ENCODE peak calls at places on chromosome 3, in five cellular contexts. One of them, this sample, is unnamed.

GRCh38 chr3:19749448-19750017 is 184.5 kb downstream of the EFHB start:
- DNase-seq in stimulated activated CD4-positive, alpha-beta T cell treated with anti-CD3 and anti-CD28 coated beads, Interleukin-15, amount 100 ng/mL, for 24 hours: no peak
- DNase-seq in left ventricle myocardium inferior: no peak
- DNase-seq in CD8-positive, alpha-beta T cell: no peak
- DNase-seq in HT-29: no peak
- DNase-seq in this sample: no peak

GRCh38 chr3:177228601-177229190 is 31.4 kb upstream of the TBL1XR1 start:
- DNase-seq in stimulated activated CD4-positive, alpha-beta T cell treated with anti-CD3 and anti-CD28 coated beads, Interleukin-15, amount 100 ng/mL, for 24 hours: no peak
- DNase-seq in left ventricle myocardium inferior: no peak
- DNase-seq in CD8-positive, alpha-beta T cell: no peak
- DNase-seq in HT-29: no peak
- DNase-seq in this sample: no peak

GRCh38 chr3:72960812-72961518 is 35.6 kb upstream of the PPP4R2 start:
- DNase-seq in stimulated activated CD4-positive, alpha-beta T cell treated with anti-CD3 and anti-CD28 coated beads, Interleukin-15, amount 100 ng/mL, for 24 hours: peak
- DNase-seq in left ventricle myocardium inferior: peak
- DNase-seq in CD8-positive, alpha-beta T cell: no peak
- DNase-seq in HT-29: peak
- DNase-seq in this sample: no peak

GRCh38 chr3:27105904-27106303 is 263.3 kb downstream of the NEK10 start:
- DNase-seq in stimulated activated CD4-positive, alpha-beta T cell treated with anti-CD3 and anti-CD28 coated beads, Interleukin-15, amount 100 ng/mL, for 24 hours: no peak
- DNase-seq in left ventricle myocardium inferior: no peak
- DNase-seq in CD8-positive, alpha-beta T cell: no peak
- DNase-seq in HT-29: no peak
- DNase-seq in this sample: no peak

GRCh38 chr3:154782151-154782550 is 298.0 kb upstream of the MME start:
- DNase-seq in stimulated activated CD4-positive, alpha-beta T cell treated with anti-CD3 and anti-CD28 coated beads, Interleukin-15, amount 100 ng/mL, for 24 hours: no peak
- DNase-seq in left ventricle myocardium inferior: no peak
- DNase-seq in CD8-positive, alpha-beta T cell: no peak
- DNase-seq in HT-29: no peak
- DNase-seq in this sample: no peak

GRCh38 chr3:65922441-65922840 is 116.3 kb downstream of the MAGI1 start:
- DNase-seq in stimulated activated CD4-positive, alpha-beta T cell treated with anti-CD3 and anti-CD28 coated beads, Interleukin-15, amount 100 ng/mL, for 24 hours: no peak
- DNase-seq in left ventricle myocardium inferior: no peak
- DNase-seq in CD8-positive, alpha-beta T cell: no peak
- DNase-seq in HT-29: no peak
- DNase-seq in this sample: no peak

GRCh38 chr3:44237665-44238064 is 4.0 kb upstream of the TOPAZ1 start:
- DNase-seq in stimulated activated CD4-positive, alpha-beta T cell treated with anti-CD3 and anti-CD28 coated beads, Interleukin-15, amount 100 ng/mL, for 24 hours: no peak
- DNase-seq in left ventricle myocardium inferior: no peak
- DNase-seq in CD8-positive, alpha-beta T cell: no peak
- DNase-seq in HT-29: no peak
- DNase-seq in this sample: no peak

GRCh38 chr3:178685591-178685906 is 149.3 kb downstream of the KCNMB2 start:
- DNase-seq in stimulated activated CD4-positive, alpha-beta T cell treated with anti-CD3 and anti-CD28 coated beads, Interleukin-15, amount 100 ng/mL, for 24 hours: no peak
- DNase-seq in left ventricle myocardium inferior: no peak
- DNase-seq in CD8-positive, alpha-beta T cell: no peak
- DNase-seq in HT-29: no peak
- DNase-seq in this sample: no peak

GRCh38 chr3:44885618-44886017 is 11.2 kb downstream of the TGM4 start:
- DNase-seq in stimulated activated CD4-positive, alpha-beta T cell treated with anti-CD3 and anti-CD28 coated beads, Interleukin-15, amount 100 ng/mL, for 24 hours: no peak
- DNase-seq in left ventricle myocardium inferior: no peak
- DNase-seq in CD8-positive, alpha-beta T cell: no peak
- DNase-seq in HT-29: peak
- DNase-seq in this sample: no peak

GRCh38 chr3:195009607-195010006 is 261.4 kb downstream of the XXYLT1 start:
- DNase-seq in stimulated activated CD4-positive, alpha-beta T cell treated with anti-CD3 and anti-CD28 coated beads, Interleukin-15, amount 100 ng/mL, for 24 hours: no peak
- DNase-seq in left ventricle myocardium inferior: no peak
- DNase-seq in CD8-positive, alpha-beta T cell: no peak
- DNase-seq in HT-29: no peak
- DNase-seq in this sample: no peak

GRCh38 chr3:181941250-181941649 is 229.5 kb downstream of the SOX2 start:
- DNase-seq in stimulated activated CD4-positive, alpha-beta T cell treated with anti-CD3 and anti-CD28 coated beads, Interleukin-15, amount 100 ng/mL, for 24 hours: no peak
- DNase-seq in left ventricle myocardium inferior: no peak
- DNase-seq in CD8-positive, alpha-beta T cell: no peak
- DNase-seq in HT-29: no peak
- DNase-seq in this sample: no peak

GRCh38 chr3:6791161-6791560 is 69.8 kb upstream of the GRM7 start:
- DNase-seq in stimulated activated CD4-positive, alpha-beta T cell treated with anti-CD3 and anti-CD28 coated beads, Interleukin-15, amount 100 ng/mL, for 24 hours: no peak
- DNase-seq in left ventricle myocardium inferior: no peak
- DNase-seq in CD8-positive, alpha-beta T cell: no peak
- DNase-seq in HT-29: no peak
- DNase-seq in this sample: no peak

GRCh38 chr3:156389151-156389760 is 165.7 kb downstream of the SSR3 start:
- DNase-seq in stimulated activated CD4-positive, alpha-beta T cell treated with anti-CD3 and anti-CD28 coated beads, Interleukin-15, amount 100 ng/mL, for 24 hours: no peak
- DNase-seq in left ventricle myocardium inferior: peak
- DNase-seq in CD8-positive, alpha-beta T cell: no peak
- DNase-seq in HT-29: no peak
- DNase-seq in this sample: no peak

GRCh38 chr3:50154840-50155490 is at the start of gene SEMA3F:
- DNase-seq in stimulated activated CD4-positive, alpha-beta T cell treated with anti-CD3 and anti-CD28 coated beads, Interleukin-15, amount 100 ng/mL, for 24 hours: peak
- DNase-seq in left ventricle myocardium inferior: peak
- DNase-seq in CD8-positive, alpha-beta T cell: peak
- DNase-seq in HT-29: peak
- DNase-seq in this sample: peak

GRCh38 chr3:151225040-151225975 is 22.3 kb upstream of the GPR171 start:
- DNase-seq in stimulated activated CD4-positive, alpha-beta T cell treated with anti-CD3 and anti-CD28 coated beads, Interleukin-15, amount 100 ng/mL, for 24 hours: no peak
- DNase-seq in left ventricle myocardium inferior: no peak
- DNase-seq in CD8-positive, alpha-beta T cell: no peak
- DNase-seq in HT-29: no peak
- DNase-seq in this sample: no peak

GRCh38 chr3:111636506-111636905 is 41.4 kb upstream of the ZBED2 start:
- DNase-seq in stimulated activated CD4-positive, alpha-beta T cell treated with anti-CD3 and anti-CD28 coated beads, Interleukin-15, amount 100 ng/mL, for 24 hours: no peak
- DNase-seq in left ventricle myocardium inferior: no peak
- DNase-seq in CD8-positive, alpha-beta T cell: no peak
- DNase-seq in HT-29: no peak
- DNase-seq in this sample: no peak

GRCh38 chr3:71601811-71602210 is 18.3 kb upstream of the FOXP1 start:
- DNase-seq in stimulated activated CD4-positive, alpha-beta T cell treated with anti-CD3 and anti-CD28 coated beads, Interleukin-15, amount 100 ng/mL, for 24 hours: no peak
- DNase-seq in left ventricle myocardium inferior: no peak
- DNase-seq in CD8-positive, alpha-beta T cell: no peak
- DNase-seq in HT-29: no peak
- DNase-seq in this sample: no peak

GRCh38 chr3:185822221-185822956 is 2.5 kb downstream of the IGF2BP2 start:
- DNase-seq in stimulated activated CD4-positive, alpha-beta T cell treated with anti-CD3 and anti-CD28 coated beads, Interleukin-15, amount 100 ng/mL, for 24 hours: no peak
- DNase-seq in left ventricle myocardium inferior: no peak
- DNase-seq in CD8-positive, alpha-beta T cell: no peak
- DNase-seq in HT-29: peak
- DNase-seq in this sample: no peak

GRCh38 chr3:110686691-110687090 is 384.9 kb upstream of the NECTIN3 start:
- DNase-seq in stimulated activated CD4-positive, alpha-beta T cell treated with anti-CD3 and anti-CD28 coated beads, Interleukin-15, amount 100 ng/mL, for 24 hours: no peak
- DNase-seq in left ventricle myocardium inferior: no peak
- DNase-seq in CD8-positive, alpha-beta T cell: no peak
- DNase-seq in HT-29: no peak
- DNase-seq in this sample: no peak